ENCODE peak calls at places on chromosomes 3 and 15, in eight cellular contexts. One of them, this sample, is unnamed.

GRCh38 chr15:32657198-32657886 is 15.8 kb downstream of the SCG5 start:
- DNase-seq in Caco-2: no peak
- DNase-seq in CD4-positive, alpha-beta memory T cell: no peak
- DNase-seq in H9: no peak
- DNase-seq in epithelial cell of esophagus: peak; percentile 76
- DNase-seq in GM23248: no peak
- DNase-seq in activated T-cell treated with anti-CD3 and anti-CD28 coated beads, Interleukin-2, amount 50 U/mL, for 48 hours: no peak
- DNase-seq in fibroblast of pulmonary artery: no peak
- DNase-seq in this sample: peak; percentile 18

GRCh38 chr3:9732080-9732752 is 681 bp downstream of the BRPF1 start:
- DNase-seq in Caco-2: peak; percentile 34
- DNase-seq in CD4-positive, alpha-beta memory T cell: peak; percentile 59
- DNase-seq in H9: no peak
- DNase-seq in epithelial cell of esophagus: peak; percentile 19
- DNase-seq in GM23248: peak; percentile 63
- DNase-seq in activated T-cell treated with anti-CD3 and anti-CD28 coated beads, Interleukin-2, amount 50 U/mL, for 48 hours: peak; percentile 61
- DNase-seq in fibroblast of pulmonary artery: no peak
- DNase-seq in this sample: peak; percentile 26

GRCh38 chr3:114650808-114651207 is 357.0 kb downstream of the TIGIT start:
- DNase-seq in Caco-2: no peak
- DNase-seq in CD4-positive, alpha-beta memory T cell: no peak
- DNase-seq in H9: no peak
- DNase-seq in epithelial cell of esophagus: peak; percentile 29
- DNase-seq in GM23248: peak; percentile 50
- DNase-seq in activated T-cell treated with anti-CD3 and anti-CD28 coated beads, Interleukin-2, amount 50 U/mL, for 48 hours: no peak
- DNase-seq in fibroblast of pulmonary artery: peak; percentile 40
- DNase-seq in this sample: no peak

GRCh38 chr3:142779591-142779990 is 55.8 kb downstream of the TRPC1 start:
- DNase-seq in Caco-2: no peak
- DNase-seq in CD4-positive, alpha-beta memory T cell: no peak
- DNase-seq in H9: no peak
- DNase-seq in epithelial cell of esophagus: no peak
- DNase-seq in GM23248: peak; percentile 45
- DNase-seq in activated T-cell treated with anti-CD3 and anti-CD28 coated beads, Interleukin-2, amount 50 U/mL, for 48 hours: no peak
- DNase-seq in fibroblast of pulmonary artery: peak; percentile 10
- DNase-seq in this sample: no peak

GRCh38 chr3:40477671-40478070 is 749 bp downstream of the ZNF619 start:
- DNase-seq in Caco-2: no peak
- DNase-seq in CD4-positive, alpha-beta memory T cell: no peak
- DNase-seq in H9: no peak
- DNase-seq in epithelial cell of esophagus: peak; percentile 41
- DNase-seq in GM23248: no peak
- DNase-seq in activated T-cell treated with anti-CD3 and anti-CD28 coated beads, Interleukin-2, amount 50 U/mL, for 48 hours: no peak
- DNase-seq in fibroblast of pulmonary artery: peak; percentile 11
- DNase-seq in this sample: no peak

GRCh38 chr3:4574426-4574965 is 81.3 kb downstream of the ITPR1 start:
- DNase-seq in Caco-2: no peak
- DNase-seq in CD4-positive, alpha-beta memory T cell: no peak
- DNase-seq in H9: no peak
- DNase-seq in epithelial cell of esophagus: no peak
- DNase-seq in GM23248: no peak
- DNase-seq in activated T-cell treated with anti-CD3 and anti-CD28 coated beads, Interleukin-2, amount 50 U/mL, for 48 hours: no peak
- DNase-seq in fibroblast of pulmonary artery: no peak
- DNase-seq in this sample: no peak

GRCh38 chr15:73403171-73403570 is 34.4 kb upstream of the HCN4 start:
- DNase-seq in Caco-2: no peak
- DNase-seq in CD4-positive, alpha-beta memory T cell: no peak
- DNase-seq in H9: no peak
- DNase-seq in epithelial cell of esophagus: no peak
- DNase-seq in GM23248: peak; percentile 65
- DNase-seq in activated T-cell treated with anti-CD3 and anti-CD28 coated beads, Interleukin-2, amount 50 U/mL, for 48 hours: no peak
- DNase-seq in fibroblast of pulmonary artery: no peak
- DNase-seq in this sample: no peak

GRCh38 chr3:131555456-131555855 is 52.7 kb upstream of the MRPL3 start:
- DNase-seq in Caco-2: no peak
- DNase-seq in CD4-positive, alpha-beta memory T cell: no peak
- DNase-seq in H9: no peak
- DNase-seq in epithelial cell of esophagus: no peak
- DNase-seq in GM23248: peak; percentile 43
- DNase-seq in activated T-cell treated with anti-CD3 and anti-CD28 coated beads, Interleukin-2, amount 50 U/mL, for 48 hours: no peak
- DNase-seq in fibroblast of pulmonary artery: no peak
- DNase-seq in this sample: no peak

GRCh38 chr15:67146875-67147381 is 81.5 kb downstream of the SMAD3 start:
- DNase-seq in Caco-2: peak; percentile 82
- DNase-seq in CD4-positive, alpha-beta memory T cell: peak; percentile 78
- DNase-seq in H9: no peak
- DNase-seq in epithelial cell of esophagus: peak; percentile 99
- DNase-seq in GM23248: peak; percentile 96
- DNase-seq in activated T-cell treated with anti-CD3 and anti-CD28 coated beads, Interleukin-2, amount 50 U/mL, for 48 hours: peak; percentile 56
- DNase-seq in fibroblast of pulmonary artery: peak; percentile 97
- DNase-seq in this sample: peak; percentile 82

GRCh38 chr3:140170612-140171011 is 235.6 kb downstream of the CLSTN2 start:
- DNase-seq in Caco-2: no peak
- DNase-seq in CD4-positive, alpha-beta memory T cell: no peak
- DNase-seq in H9: no peak
- DNase-seq in epithelial cell of esophagus: no peak
- DNase-seq in GM23248: no peak
- DNase-seq in activated T-cell treated with anti-CD3 and anti-CD28 coated beads, Interleukin-2, amount 50 U/mL, for 48 hours: no peak
- DNase-seq in fibroblast of pulmonary artery: no peak
- DNase-seq in this sample: no peak

This sample was measured in transverse colon.